ENCODE peak calls at places on chromosome 20, in eight cellular contexts. One of them, this sample, is unnamed.

GRCh38 chr20:58692579-58693225 is at the start of gene NPEPL1:
- DNase-seq in T-helper 2 cell: peak; percentile 44
- DNase-seq in stimulated activated CD4-positive, alpha-beta T cell treated with anti-CD3 and anti-CD28 coated beads, Interleukin-15, amount 100 ng/mL, for 1 hour: peak; percentile 62
- DNase-seq in A549: peak; percentile 78
- DNase-seq in activated CD8-positive, alpha-beta memory T cell treated with anti-CD3 and anti-CD28 coated beads for 1 hour: peak; percentile 49
- DNase-seq in iPS-NIHi11: peak; percentile 99
- DNase-seq in uterus: peak; percentile 49
- DNase-seq in right atrium auricular region: peak; percentile 58
- DNase-seq in this sample: peak; percentile 87

GRCh38 chr20:61755971-61756421 is 309.7 kb downstream of the TAF4 start:
- DNase-seq in T-helper 2 cell: no peak
- DNase-seq in stimulated activated CD4-positive, alpha-beta T cell treated with anti-CD3 and anti-CD28 coated beads, Interleukin-15, amount 100 ng/mL, for 1 hour: no peak
- DNase-seq in A549: no peak
- DNase-seq in activated CD8-positive, alpha-beta memory T cell treated with anti-CD3 and anti-CD28 coated beads for 1 hour: no peak
- DNase-seq in iPS-NIHi11: no peak
- DNase-seq in uterus: no peak
- DNase-seq in right atrium auricular region: no peak
- DNase-seq in this sample: no peak

GRCh38 chr20:37295595-37295994 is 6.1 kb downstream of the MANBAL start:
- DNase-seq in T-helper 2 cell: no peak
- DNase-seq in stimulated activated CD4-positive, alpha-beta T cell treated with anti-CD3 and anti-CD28 coated beads, Interleukin-15, amount 100 ng/mL, for 1 hour: no peak
- DNase-seq in A549: peak; percentile 33
- DNase-seq in activated CD8-positive, alpha-beta memory T cell treated with anti-CD3 and anti-CD28 coated beads for 1 hour: no peak
- DNase-seq in iPS-NIHi11: no peak
- DNase-seq in uterus: no peak
- DNase-seq in right atrium auricular region: no peak
- DNase-seq in this sample: no peak

GRCh38 chr20:38200646-38201045 is 35.6 kb upstream of the TGM2 start:
- DNase-seq in T-helper 2 cell: no peak
- DNase-seq in stimulated activated CD4-positive, alpha-beta T cell treated with anti-CD3 and anti-CD28 coated beads, Interleukin-15, amount 100 ng/mL, for 1 hour: no peak
- DNase-seq in A549: no peak
- DNase-seq in activated CD8-positive, alpha-beta memory T cell treated with anti-CD3 and anti-CD28 coated beads for 1 hour: no peak
- DNase-seq in iPS-NIHi11: peak; percentile 4
- DNase-seq in uterus: no peak
- DNase-seq in right atrium auricular region: no peak
- DNase-seq in this sample: no peak

GRCh38 chr20:610130-611046 is at the start of gene TCF15:
- DNase-seq in T-helper 2 cell: no peak
- DNase-seq in stimulated activated CD4-positive, alpha-beta T cell treated with anti-CD3 and anti-CD28 coated beads, Interleukin-15, amount 100 ng/mL, for 1 hour: no peak
- DNase-seq in A549: no peak
- DNase-seq in activated CD8-positive, alpha-beta memory T cell treated with anti-CD3 and anti-CD28 coated beads for 1 hour: no peak
- DNase-seq in iPS-NIHi11: peak; percentile 100
- DNase-seq in uterus: no peak
- DNase-seq in right atrium auricular region: no peak
- DNase-seq in this sample: no peak

GRCh38 chr20:10761786-10762185 is 88.0 kb upstream of the JAG1 start:
- DNase-seq in T-helper 2 cell: no peak
- DNase-seq in stimulated activated CD4-positive, alpha-beta T cell treated with anti-CD3 and anti-CD28 coated beads, Interleukin-15, amount 100 ng/mL, for 1 hour: no peak
- DNase-seq in A549: peak; percentile 57
- DNase-seq in activated CD8-positive, alpha-beta memory T cell treated with anti-CD3 and anti-CD28 coated beads for 1 hour: no peak
- DNase-seq in iPS-NIHi11: no peak
- DNase-seq in uterus: no peak
- DNase-seq in right atrium auricular region: no peak
- DNase-seq in this sample: no peak

GRCh38 chr20:39253051-39253682 is 291.0 kb downstream of the DHX35 start:
- DNase-seq in T-helper 2 cell: no peak
- DNase-seq in stimulated activated CD4-positive, alpha-beta T cell treated with anti-CD3 and anti-CD28 coated beads, Interleukin-15, amount 100 ng/mL, for 1 hour: no peak
- DNase-seq in A549: no peak
- DNase-seq in activated CD8-positive, alpha-beta memory T cell treated with anti-CD3 and anti-CD28 coated beads for 1 hour: no peak
- DNase-seq in iPS-NIHi11: no peak
- DNase-seq in uterus: no peak
- DNase-seq in right atrium auricular region: no peak
- DNase-seq in this sample: no peak

GRCh38 chr20:24870876-24871275 is 78.2 kb upstream of the CST7 start:
- DNase-seq in T-helper 2 cell: no peak
- DNase-seq in stimulated activated CD4-positive, alpha-beta T cell treated with anti-CD3 and anti-CD28 coated beads, Interleukin-15, amount 100 ng/mL, for 1 hour: no peak
- DNase-seq in A549: no peak
- DNase-seq in activated CD8-positive, alpha-beta memory T cell treated with anti-CD3 and anti-CD28 coated beads for 1 hour: no peak
- DNase-seq in iPS-NIHi11: no peak
- DNase-seq in uterus: no peak
- DNase-seq in right atrium auricular region: no peak
- DNase-seq in this sample: no peak

GRCh38 chr20:63774348-63774735 is 34.8 kb downstream of the SLC2A4RG start:
- DNase-seq in T-helper 2 cell: no peak
- DNase-seq in stimulated activated CD4-positive, alpha-beta T cell treated with anti-CD3 and anti-CD28 coated beads, Interleukin-15, amount 100 ng/mL, for 1 hour: no peak
- DNase-seq in A549: no peak
- DNase-seq in activated CD8-positive, alpha-beta memory T cell treated with anti-CD3 and anti-CD28 coated beads for 1 hour: no peak
- DNase-seq in iPS-NIHi11: no peak
- DNase-seq in uterus: no peak
- DNase-seq in right atrium auricular region: no peak
- DNase-seq in this sample: no peak